ENCODE peak calls at places on chromosomes 2 and 18, in five cellular contexts. F is A549, W is Peyer's patch, P is right lobe of liver, J is endothelial cell of umbilical vein. L is an unnamed sample.

GRCh38 chr2:70069049-70069448 is 18.2 kb upstream of the PCBP1 start:
- DNase-seq in F (no peak), W (peak), P (no peak), J (no peak), L (no peak)

GRCh38 chr2:200156140-200156858 is 150.2 kb upstream of the SPATS2L start:
- DNase-seq in F (peak), W (no peak), P (no peak), J (peak), L (no peak)

GRCh38 chr2:152694161-152694661 is 23.1 kb downstream of the PRPF40A start:
- DNase-seq in F (peak), W (no peak), P (no peak), J (peak), L (no peak)

GRCh38 chr2:147989809-147990403 is 30.6 kb downstream of the ORC4 start:
- DNase-seq in F (peak), W (no peak), P (no peak), J (peak), L (no peak)

GRCh38 chr2:171102802-171103201 is 57.9 kb downstream of the TLK1 start:
- DNase-seq in F (no peak), W (no peak), P (no peak), J (no peak), L (no peak)

GRCh38 chr2:30404354-30405265 is 42.4 kb upstream of the LCLAT1 start:
- DNase-seq in F (no peak), W (no peak), P (no peak), J (no peak), L (no peak)

GRCh38 chr18:27713037-27713726 is 463.7 kb downstream of the CDH2 start:
- DNase-seq in F (no peak), W (no peak), P (no peak), J (no peak), L (no peak)

GRCh38 chr2:19575618-19576017 is 217.2 kb upstream of the OSR1 start:
- DNase-seq in F (no peak), W (no peak), P (no peak), J (no peak), L (no peak)

GRCh38 chr18:11909597-11910026 is 1.5 kb upstream of the MPPE1 start:
- DNase-seq in F (no peak), W (no peak), P (no peak), J (peak), L (no peak)

GRCh38 chr2:65549262-65550036 is 117.0 kb upstream of the SPRED2 start:
- DNase-seq in F (no peak), W (no peak), P (no peak), J (no peak), L (no peak)

GRCh38 chr2:101717041-101717817 is 19.7 kb downstream of the MAP4K4 start:
- DNase-seq in F (no peak), W (peak), P (no peak), J (no peak), L (peak)

GRCh38 chr18:3048820-3049349 is 35.9 kb upstream of the LPIN2 start:
- DNase-seq in F (no peak), W (no peak), P (no peak), J (no peak), L (no peak)

GRCh38 chr2:70371753-70372152 is 69.9 kb upstream of the FAM136A start:
- DNase-seq in F (no peak), W (no peak), P (no peak), J (peak), L (no peak)

GRCh38 chr18:51135361-51135760 is 62.1 kb downstream of the MEX3C start:
- DNase-seq in F (peak), W (no peak), P (no peak), J (no peak), L (no peak)

DNA sequence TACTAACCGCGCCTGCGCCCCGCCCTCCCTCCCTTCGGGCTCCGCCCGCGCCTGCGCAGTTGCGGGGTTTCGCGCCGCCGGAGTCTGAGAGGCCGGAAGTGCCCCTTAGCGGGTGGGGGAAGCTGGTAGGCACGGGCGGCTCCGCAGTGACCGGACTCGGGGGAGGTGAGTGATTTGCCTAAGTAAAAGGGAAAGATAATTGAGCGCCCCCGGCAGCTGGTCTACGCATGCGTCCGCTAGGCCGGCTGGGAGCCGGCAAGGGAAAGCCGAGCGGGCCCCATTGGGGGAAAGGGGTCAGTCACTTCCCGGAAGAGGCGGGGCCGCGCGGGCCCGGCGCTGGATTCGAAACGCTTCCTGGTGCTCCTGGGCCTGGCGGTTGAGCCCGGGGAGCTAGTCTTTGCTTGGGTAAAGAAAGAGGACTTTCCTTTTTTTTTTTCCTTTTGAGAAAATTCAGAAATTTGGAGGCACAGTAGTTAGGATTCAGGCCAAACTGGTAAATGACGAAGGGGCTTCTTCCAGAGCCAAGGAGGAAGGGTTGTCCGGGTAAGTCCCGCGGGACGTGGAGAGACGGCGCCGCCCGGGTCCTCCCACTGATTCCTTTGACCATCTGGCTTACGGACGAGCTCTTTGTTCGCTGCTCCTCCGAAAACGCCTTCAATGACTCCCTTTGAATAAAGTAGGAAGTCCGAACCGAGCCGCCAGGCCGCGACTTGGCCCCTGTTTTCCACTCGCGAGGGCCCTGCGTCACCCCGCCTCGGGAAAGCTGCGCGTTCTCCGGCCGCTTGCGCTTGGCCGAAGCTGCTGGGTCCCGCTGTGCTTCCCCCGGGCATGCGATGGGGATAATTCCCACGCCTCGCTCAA is at the start of the genes GEN1 and SMC6:
- DNase-seq in F (peak), W (peak), P (peak), J (peak), L (peak)
- TF ChIP-seq POLR2A in F (no peak), W (no peak), P (no peak), J (peak), L (no peak)

GRCh38 chr2:63052411-63053234 is 2.0 kb downstream of the OTX1 start:
- DNase-seq in F (no peak), W (no peak), P (no peak), J (no peak), L (no peak)
- H3K4me3 ChIP-seq in F (no peak), W (no peak), P (no peak), J (no peak), L (no peak)

GRCh38 chr18:73901589-73901988 is 246.0 kb downstream of the FBXO15 start:
- DNase-seq in F (no peak), W (no peak), P (no peak), J (no peak), L (no peak)
- TF ChIP-seq POLR2A in F (no peak), W (no peak), P (no peak), J (no peak), L (no peak)

GRCh38 chr2:120404274-120404673 is 58.3 kb downstream of the INHBB start:
- DNase-seq in F (no peak), W (no peak), P (no peak), J (no peak), L (no peak)
- H3K4me3 ChIP-seq in F (no peak), W (no peak), P (no peak), J (no peak), L (no peak)

DNA sequence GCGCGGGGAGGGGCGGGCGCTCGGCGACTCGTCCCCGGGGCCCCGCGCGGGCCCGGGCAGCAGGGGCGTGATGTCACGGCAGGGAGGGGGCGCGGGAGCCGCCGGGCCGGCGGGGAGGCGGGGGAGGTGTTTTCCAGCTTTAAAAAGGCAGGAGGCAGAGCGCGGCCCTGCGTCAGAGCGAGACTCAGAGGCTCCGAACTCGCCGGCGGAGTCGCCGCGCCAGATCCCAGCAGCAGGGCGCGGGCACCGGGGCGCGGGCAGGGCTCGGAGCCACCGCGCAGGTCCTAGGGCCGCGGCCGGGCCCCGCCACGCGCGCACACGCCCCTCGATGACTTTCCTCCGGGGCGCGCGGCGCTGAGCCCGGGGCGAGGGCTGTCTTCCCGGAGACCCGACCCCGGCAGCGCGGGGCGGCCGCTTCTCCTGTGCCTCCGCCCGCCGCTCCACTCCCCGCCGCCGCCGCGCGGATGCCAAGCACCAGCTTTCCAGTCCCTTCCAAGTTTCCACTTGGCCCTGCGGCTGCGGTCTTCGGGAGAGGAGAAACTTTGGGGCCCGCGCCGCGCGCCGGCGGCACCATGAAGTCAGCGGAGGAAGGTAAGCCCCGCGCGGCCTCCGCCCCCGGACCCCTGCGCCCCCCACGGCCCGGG is at the start of gene NFATC1:
- DNase-seq in F (peak), W (peak), P (peak), J (peak), L (no peak)
- TF ChIP-seq POLR2A in F (peak), W (no peak), P (no peak), J (peak), L (peak)